ENCODE peak calls at places on chromosomes 13 and 19, in nine cellular contexts. W, Q, O, K, I, Y, Z, D and X are unnamed samples.

GRCh38 chr13:48896312-48896711 is 79.4 kb upstream of the FNDC3A start:
- DNase-seq in W (no peak), Q (peak; percentile 9), O (no peak), K (no peak), I (no peak), Y (no peak), Z (no peak), D (no peak), X (no peak)

GRCh38 chr19:12194827-12195500 is 32.1 kb downstream of the ZNF136 start:
- DNase-seq in W (peak; percentile 66), Q (peak; percentile 35), O (peak; percentile 11), K (peak; percentile 67), I (peak; percentile 70), Y (peak; percentile 87), Z (peak; percentile 39), D (peak; percentile 93), X (no peak)

GRCh38 chr13:72507394-72508199 is 219.8 kb downstream of the MZT1 start:
- DNase-seq in W (no peak), Q (no peak), O (no peak), K (no peak), I (no peak), Y (no peak), Z (no peak), D (no peak), X (no peak)

GRCh38 chr19:54521022-54521859 is 18.6 kb downstream of the LAIR2 start:
- DNase-seq in W (no peak), Q (no peak), O (no peak), K (no peak), I (no peak), Y (no peak), Z (no peak), D (no peak), X (no peak)

GRCh38 chr13:32548837-32549236 is 10.2 kb upstream of the N4BP2L2 start:
- DNase-seq in W (no peak), Q (no peak), O (no peak), K (no peak), I (no peak), Y (no peak), Z (no peak), D (no peak), X (no peak)

GRCh38 chr19:44303305-44303704 is 1.5 kb downstream of the ZNF235 start:
- DNase-seq in W (no peak), Q (no peak), O (no peak), K (no peak), I (no peak), Y (no peak), Z (no peak), D (no peak), X (no peak)

GRCh38 chr19:52959613-52960295 is 2.9 kb downstream of the ZNF816 start:
- DNase-seq in W (no peak), Q (no peak), O (no peak), K (no peak), I (no peak), Y (no peak), Z (no peak), D (no peak), X (no peak)

GRCh38 chr13:113564331-113565023 is 20.1 kb upstream of the TFDP1 start:
- DNase-seq in W (no peak), Q (no peak), O (no peak), K (no peak), I (no peak), Y (no peak), Z (no peak), D (peak; percentile 10), X (no peak)

GRCh38 chr13:78787189-78787588 is 128.2 kb upstream of the OBI1 start:
- DNase-seq in W (no peak), Q (peak; percentile 1), O (no peak), K (no peak), I (no peak), Y (no peak), Z (no peak), D (no peak), X (no peak)

GRCh38 chr19:54345938-54346386 is 7.0 kb upstream of the LILRA4 start:
- DNase-seq in W (no peak), Q (no peak), O (no peak), K (no peak), I (no peak), Y (peak; percentile 17), Z (no peak), D (no peak), X (no peak)

GRCh38 chr19:15432018-15432494 is 13.3 kb upstream of the AKAP8L start:
- DNase-seq in W (peak; percentile 23), Q (no peak), O (no peak), K (peak; percentile 52), I (no peak), Y (no peak), Z (no peak), D (no peak), X (no peak)

GRCh38 chr13:109211616-109212015 is 574.8 kb downstream of the IRS2 start:
- DNase-seq in W (no peak), Q (no peak), O (no peak), K (no peak), I (no peak), Y (no peak), Z (no peak), D (no peak), X (no peak)

GRCh38 chr19:41595258-41595889 is 19.4 kb downstream of the CEACAM21 start:
- DNase-seq in W (peak; percentile 37), Q (peak; percentile 89), O (peak; percentile 66), K (peak; percentile 60), I (peak; percentile 61), Y (no peak), Z (peak; percentile 18), D (peak; percentile 56), X (peak; percentile 48)

GRCh38 chr19:39563408-39563807 is 23.4 kb upstream of the EID2 start:
- DNase-seq in W (no peak), Q (no peak), O (no peak), K (no peak), I (no peak), Y (no peak), Z (no peak), D (no peak), X (peak; percentile 94)

GRCh38 chr13:93625536-93625935 is 398.9 kb downstream of the GPC6 start:
- DNase-seq in W (no peak), Q (no peak), O (no peak), K (no peak), I (no peak), Y (no peak), Z (no peak), D (no peak), X (no peak)

GRCh38 chr19:51107406-51108065 is 673 bp downstream of the CTU1 start:
- DNase-seq in W (no peak), Q (no peak), O (peak; percentile 25), K (no peak), I (no peak), Y (no peak), Z (no peak), D (no peak), X (no peak)

GRCh38 chr13:19597523-19597922 is 35.9 kb upstream of the MPHOSPH8 start:
- DNase-seq in W (no peak), Q (no peak), O (no peak), K (no peak), I (no peak), Y (no peak), Z (no peak), D (no peak), X (no peak)

GRCh38 chr19:33373701-33374405 is at the start of gene CEBPG:
- DNase-seq in W (no peak), Q (no peak), O (peak; percentile 51), K (peak; percentile 78), I (no peak), Y (no peak), Z (peak; percentile 58), D (no peak), X (peak; percentile 19)

GRCh38 chr19:48558018-48558684 is 6.2 kb downstream of the SULT2B1 start:
- DNase-seq in W (no peak), Q (no peak), O (no peak), K (peak; percentile 79), I (no peak), Y (no peak), Z (no peak), D (peak; percentile 95), X (no peak)

GRCh38 chr19:40685016-40685526 is 5.4 kb downstream of the NUMBL start:
- DNase-seq in W (no peak), Q (no peak), O (no peak), K (no peak), I (no peak), Y (no peak), Z (no peak), D (no peak), X (no peak)

GRCh38 chr13:106917673-106918652 is 350.0 kb upstream of the ARGLU1 start:
- DNase-seq in W (peak; percentile 64), Q (peak; percentile 63), O (peak; percentile 67), K (peak; percentile 84), I (peak; percentile 46), Y (peak; percentile 82), Z (peak; percentile 58), D (peak; percentile 78), X (peak; percentile 50)